ENCODE peak calls at places on chromosomes 3 and 15, in five cellular contexts. D, C, F, O and Z are unnamed samples.

GRCh38 chr3:12977117-12977808 is 96.0 kb downstream of the IQSEC1 start:
- DNase-seq in F (no peak), O (no peak), C (no peak), D (no peak), Z (no peak)

GRCh38 chr3:150797155-150797554 is 34.2 kb upstream of the SIAH2 start:
- DNase-seq in F (no peak), D (no peak), C (no peak), O (no peak), Z (no peak)

GRCh38 chr3:143977326-143978262 is 6.0 kb downstream of the DIPK2A start:
- DNase-seq in O (no peak), F (no peak), D (no peak), C (no peak), Z (no peak)

GRCh38 chr15:36294359-36294758 is 285.1 kb upstream of the CDIN1 start:
- DNase-seq in D (no peak), F (no peak), O (no peak), C (no peak), Z (no peak)

GRCh38 chr15:48719668-48720067 is 74.2 kb upstream of the FBN1 start:
- DNase-seq in C (no peak), F (no peak), D (no peak), O (no peak), Z (no peak)

GRCh38 chr3:153165211-153165815 is 3.3 kb downstream of the RAP2B start:
- DNase-seq in C (peak), F (peak), O (no peak), D (no peak), Z (no peak)

GRCh38 chr3:161250116-161250515 is 29.0 kb downstream of the NMD3 start:
- DNase-seq in C (no peak), O (no peak), F (no peak), D (no peak), Z (no peak)

GRCh38 chr3:10527295-10528016 is 22.1 kb upstream of the ATP2B2 start:
- DNase-seq in D (no peak), C (no peak), F (no peak), O (no peak), Z (no peak)

GRCh38 chr15:63232943-63233342 is 43.5 kb downstream of the RAB8B start:
- DNase-seq in D (no peak), F (no peak), C (no peak), O (no peak), Z (no peak)

GRCh38 chr15:100255644-100256043 is 86.1 kb downstream of the ADAMTS17 start:
- DNase-seq in C (no peak), F (no peak), D (no peak), O (no peak), Z (no peak)

GRCh38 chr3:36944012-36944640 is 728 bp downstream of the TRANK1 start:
- DNase-seq in C (peak), O (no peak), D (peak), F (peak), Z (peak)

GRCh38 chr15:71366926-71367325 is 251.7 kb downstream of the THSD4 start:
- DNase-seq in C (no peak), D (no peak), F (no peak), O (no peak), Z (no peak)